ENCODE peak calls at places on chromosomes 2 and 18, in nine cellular contexts. One of them, this sample, is unnamed.
A peak's percentile ranks its signal among the peaks of the same experiment; 100 is the strongest.

GRCh38 chr2:15640291-15640711 is 48.6 kb downstream of the DDX1 start:
- DNase-seq in stimulated activated naive CD4-positive, alpha-beta T cell: no peak
- DNase-seq in A172: peak; percentile 48
- DNase-seq in activated naive CD4-positive, alpha-beta T cell: no peak
- DNase-seq in foreskin fibroblast: peak; percentile 72
- DNase-seq in BE2C: no peak
- DNase-seq in HCT116: no peak
- DNase-seq in Calu3: no peak
- DNase-seq in midbrain: no peak
- DNase-seq in this sample: no peak

GRCh38 chr18:76412010-76412817 is 82.8 kb downstream of the ZNF516 start:
- DNase-seq in HCT116: no peak
- DNase-seq in Calu3: no peak
- DNase-seq in activated naive CD4-positive, alpha-beta T cell: no peak
- DNase-seq in A172: no peak
- DNase-seq in midbrain: no peak
- DNase-seq in stimulated activated naive CD4-positive, alpha-beta T cell: no peak
- DNase-seq in foreskin fibroblast: peak; percentile 43
- DNase-seq in BE2C: no peak
- DNase-seq in this sample: no peak

GRCh38 chr2:74704216-74704615 is 50.2 kb downstream of the SEMA4F start:
- DNase-seq in HCT116: no peak
- DNase-seq in midbrain: no peak
- DNase-seq in BE2C: no peak
- DNase-seq in Calu3: no peak
- DNase-seq in A172: no peak
- DNase-seq in activated naive CD4-positive, alpha-beta T cell: no peak
- DNase-seq in foreskin fibroblast: no peak
- DNase-seq in stimulated activated naive CD4-positive, alpha-beta T cell: no peak
- DNase-seq in this sample: no peak

GRCh38 chr18:35511428-35511827 is 13.7 kb upstream of the INO80C start:
- DNase-seq in Calu3: no peak
- DNase-seq in A172: no peak
- DNase-seq in midbrain: no peak
- DNase-seq in stimulated activated naive CD4-positive, alpha-beta T cell: no peak
- DNase-seq in HCT116: no peak
- DNase-seq in activated naive CD4-positive, alpha-beta T cell: no peak
- DNase-seq in BE2C: no peak
- DNase-seq in foreskin fibroblast: no peak
- DNase-seq in this sample: no peak

GRCh38 chr2:174332607-174333001 is 2.1 kb upstream of the SP9 start:
- DNase-seq in activated naive CD4-positive, alpha-beta T cell: no peak
- DNase-seq in stimulated activated naive CD4-positive, alpha-beta T cell: peak; percentile 17
- DNase-seq in BE2C: no peak
- DNase-seq in midbrain: no peak
- DNase-seq in foreskin fibroblast: no peak
- DNase-seq in HCT116: no peak
- DNase-seq in Calu3: no peak
- DNase-seq in A172: no peak
- DNase-seq in this sample: no peak

GRCh38 chr2:141534671-141535359 is 596.0 kb downstream of the LRP1B start:
- DNase-seq in activated naive CD4-positive, alpha-beta T cell: no peak
- DNase-seq in BE2C: no peak
- DNase-seq in stimulated activated naive CD4-positive, alpha-beta T cell: no peak
- DNase-seq in Calu3: no peak
- DNase-seq in midbrain: peak; percentile 57
- DNase-seq in foreskin fibroblast: no peak
- DNase-seq in HCT116: no peak
- DNase-seq in A172: no peak
- DNase-seq in this sample: no peak

GRCh38 chr2:173151671-173152398 is 76.2 kb downstream of the MAP3K20 start:
- DNase-seq in A172: peak; percentile 83
- DNase-seq in foreskin fibroblast: peak; percentile 78
- DNase-seq in HCT116: peak; percentile 46
- DNase-seq in stimulated activated naive CD4-positive, alpha-beta T cell: no peak
- DNase-seq in midbrain: no peak
- DNase-seq in Calu3: no peak
- DNase-seq in activated naive CD4-positive, alpha-beta T cell: no peak
- DNase-seq in BE2C: no peak
- DNase-seq in this sample: no peak

GRCh38 chr2:40210968-40211353 is 240.9 kb downstream of the SLC8A1 start:
- DNase-seq in midbrain: no peak
- DNase-seq in activated naive CD4-positive, alpha-beta T cell: no peak
- DNase-seq in BE2C: no peak
- DNase-seq in HCT116: no peak
- DNase-seq in stimulated activated naive CD4-positive, alpha-beta T cell: no peak
- DNase-seq in A172: no peak
- DNase-seq in Calu3: no peak
- DNase-seq in foreskin fibroblast: no peak
- DNase-seq in this sample: no peak

GRCh38 chr2:144905956-144906355 is 386.0 kb upstream of the ZEB2 start:
- DNase-seq in midbrain: no peak
- DNase-seq in activated naive CD4-positive, alpha-beta T cell: no peak
- DNase-seq in foreskin fibroblast: no peak
- DNase-seq in stimulated activated naive CD4-positive, alpha-beta T cell: no peak
- DNase-seq in A172: no peak
- DNase-seq in Calu3: no peak
- DNase-seq in BE2C: no peak
- DNase-seq in HCT116: no peak
- DNase-seq in this sample: no peak

GRCh38 chr18:21538230-21538629 is 62.3 kb downstream of the ESCO1 start:
- DNase-seq in BE2C: no peak
- DNase-seq in Calu3: no peak
- DNase-seq in foreskin fibroblast: no peak
- DNase-seq in HCT116: no peak
- DNase-seq in activated naive CD4-positive, alpha-beta T cell: no peak
- DNase-seq in A172: no peak
- DNase-seq in stimulated activated naive CD4-positive, alpha-beta T cell: no peak
- DNase-seq in midbrain: no peak
- DNase-seq in this sample: no peak

GRCh38 chr2:96760986-96761832 is 507 bp downstream of the CNNM4 start:
- DNase-seq in A172: no peak
- DNase-seq in stimulated activated naive CD4-positive, alpha-beta T cell: peak; percentile 49
- DNase-seq in BE2C: no peak
- DNase-seq in foreskin fibroblast: no peak
- DNase-seq in activated naive CD4-positive, alpha-beta T cell: peak; percentile 60
- DNase-seq in HCT116: no peak
- DNase-seq in midbrain: no peak
- DNase-seq in Calu3: peak; percentile 46
- DNase-seq in this sample: no peak

GRCh38 chr18:45976581-45977373 is 9.6 kb upstream of the EPG5 start:
- DNase-seq in activated naive CD4-positive, alpha-beta T cell: no peak
- DNase-seq in A172: no peak
- DNase-seq in Calu3: no peak
- DNase-seq in BE2C: no peak
- DNase-seq in stimulated activated naive CD4-positive, alpha-beta T cell: no peak
- DNase-seq in foreskin fibroblast: peak; percentile 36
- DNase-seq in midbrain: no peak
- DNase-seq in HCT116: no peak
- DNase-seq in this sample: no peak

GRCh38 chr2:151805961-151806360 is 22.3 kb downstream of the ARL5A start:
- DNase-seq in HCT116: no peak
- DNase-seq in foreskin fibroblast: no peak
- DNase-seq in BE2C: no peak
- DNase-seq in activated naive CD4-positive, alpha-beta T cell: no peak
- DNase-seq in A172: no peak
- DNase-seq in Calu3: no peak
- DNase-seq in stimulated activated naive CD4-positive, alpha-beta T cell: no peak
- DNase-seq in midbrain: no peak
- DNase-seq in this sample: no peak

GRCh38 chr2:172836386-172837200 is 100.9 kb downstream of the RAPGEF4 start:
- DNase-seq in activated naive CD4-positive, alpha-beta T cell: no peak
- DNase-seq in HCT116: peak; percentile 56
- DNase-seq in A172: peak; percentile 90
- DNase-seq in midbrain: no peak
- DNase-seq in BE2C: no peak
- DNase-seq in foreskin fibroblast: peak; percentile 56
- DNase-seq in Calu3: peak; percentile 55
- DNase-seq in stimulated activated naive CD4-positive, alpha-beta T cell: no peak
- DNase-seq in this sample: no peak

GRCh38 chr18:33804258-33804657 is 226.2 kb downstream of the ASXL3 start:
- DNase-seq in activated naive CD4-positive, alpha-beta T cell: no peak
- DNase-seq in A172: no peak
- DNase-seq in midbrain: no peak
- DNase-seq in stimulated activated naive CD4-positive, alpha-beta T cell: no peak
- DNase-seq in Calu3: peak; percentile 57
- DNase-seq in BE2C: no peak
- DNase-seq in HCT116: no peak
- DNase-seq in foreskin fibroblast: no peak
- DNase-seq in this sample: no peak

GRCh38 chr2:230958803-230959756 is 34.0 kb upstream of the GPR55 start:
- DNase-seq in midbrain: no peak
- DNase-seq in A172: no peak
- DNase-seq in foreskin fibroblast: no peak
- DNase-seq in HCT116: no peak
- DNase-seq in BE2C: no peak
- DNase-seq in Calu3: no peak
- DNase-seq in stimulated activated naive CD4-positive, alpha-beta T cell: no peak
- DNase-seq in activated naive CD4-positive, alpha-beta T cell: no peak
- DNase-seq in this sample: no peak

GRCh38 chr18:31835528-31836138 is 75.0 kb upstream of the SLC25A52 start:
- DNase-seq in HCT116: no peak
- DNase-seq in activated naive CD4-positive, alpha-beta T cell: no peak
- DNase-seq in BE2C: no peak
- DNase-seq in midbrain: no peak
- DNase-seq in stimulated activated naive CD4-positive, alpha-beta T cell: no peak
- DNase-seq in foreskin fibroblast: no peak
- DNase-seq in A172: no peak
- DNase-seq in Calu3: no peak
- DNase-seq in this sample: no peak

GRCh38 chr18:32771871-32772499 is 838 bp downstream of the KLHL14 start:
- DNase-seq in A172: no peak
- DNase-seq in activated naive CD4-positive, alpha-beta T cell: no peak
- DNase-seq in midbrain: no peak
- DNase-seq in HCT116: no peak
- DNase-seq in foreskin fibroblast: no peak
- DNase-seq in stimulated activated naive CD4-positive, alpha-beta T cell: no peak
- DNase-seq in Calu3: peak; percentile 10
- DNase-seq in BE2C: no peak
- DNase-seq in this sample: no peak

GRCh38 chr18:24068945-24069693 is 54.6 kb downstream of the TTC39C start:
- DNase-seq in midbrain: no peak
- DNase-seq in activated naive CD4-positive, alpha-beta T cell: no peak
- DNase-seq in HCT116: no peak
- DNase-seq in BE2C: no peak
- DNase-seq in foreskin fibroblast: no peak
- DNase-seq in stimulated activated naive CD4-positive, alpha-beta T cell: no peak
- DNase-seq in A172: no peak
- DNase-seq in Calu3: no peak
- DNase-seq in this sample: no peak

GRCh38 chr2:2765176-2765800 is 434.2 kb upstream of the MYT1L start:
- DNase-seq in HCT116: no peak
- DNase-seq in foreskin fibroblast: no peak
- DNase-seq in activated naive CD4-positive, alpha-beta T cell: no peak
- DNase-seq in A172: no peak
- DNase-seq in Calu3: no peak
- DNase-seq in BE2C: no peak
- DNase-seq in midbrain: no peak
- DNase-seq in stimulated activated naive CD4-positive, alpha-beta T cell: no peak
- DNase-seq in this sample: no peak

GRCh38 chr2:102186676-102187190 is at the start of gene IL1RL2:
- DNase-seq in midbrain: no peak
- DNase-seq in HCT116: no peak
- DNase-seq in activated naive CD4-positive, alpha-beta T cell: no peak
- DNase-seq in Calu3: peak; percentile 17
- DNase-seq in foreskin fibroblast: no peak
- DNase-seq in stimulated activated naive CD4-positive, alpha-beta T cell: no peak
- DNase-seq in BE2C: no peak
- DNase-seq in A172: no peak
- DNase-seq in this sample: no peak

GRCh38 chr2:8563814-8564474 is 117.9 kb upstream of the ID2 start:
- DNase-seq in A172: no peak
- DNase-seq in HCT116: no peak
- DNase-seq in foreskin fibroblast: no peak
- DNase-seq in stimulated activated naive CD4-positive, alpha-beta T cell: no peak
- DNase-seq in activated naive CD4-positive, alpha-beta T cell: no peak
- DNase-seq in BE2C: no peak
- DNase-seq in midbrain: no peak
- DNase-seq in Calu3: no peak
- DNase-seq in this sample: peak; percentile 14

GRCh38 chr2:75519843-75520242 is 40.9 kb downstream of the EVA1A start:
- DNase-seq in HCT116: no peak
- DNase-seq in BE2C: no peak
- DNase-seq in activated naive CD4-positive, alpha-beta T cell: no peak
- DNase-seq in A172: no peak
- DNase-seq in midbrain: no peak
- DNase-seq in Calu3: no peak
- DNase-seq in foreskin fibroblast: no peak
- DNase-seq in stimulated activated naive CD4-positive, alpha-beta T cell: no peak
- DNase-seq in this sample: no peak

GRCh38 chr2:27596627-27597026 is 13.8 kb downstream of the ZNF512 start:
- DNase-seq in HCT116: no peak
- DNase-seq in A172: no peak
- DNase-seq in midbrain: no peak
- DNase-seq in stimulated activated naive CD4-positive, alpha-beta T cell: no peak
- DNase-seq in BE2C: no peak
- DNase-seq in Calu3: no peak
- DNase-seq in foreskin fibroblast: no peak
- DNase-seq in activated naive CD4-positive, alpha-beta T cell: no peak
- DNase-seq in this sample: no peak

GRCh38 chr2:173296235-173296634 is 58.4 kb upstream of the CDCA7 start:
- DNase-seq in activated naive CD4-positive, alpha-beta T cell: no peak
- DNase-seq in Calu3: no peak
- DNase-seq in foreskin fibroblast: no peak
- DNase-seq in BE2C: no peak
- DNase-seq in HCT116: no peak
- DNase-seq in stimulated activated naive CD4-positive, alpha-beta T cell: no peak
- DNase-seq in midbrain: no peak
- DNase-seq in A172: no peak
- DNase-seq in this sample: no peak

GRCh38 chr18:55323051-55323994 is 264.7 kb downstream of the TCF4 start:
- DNase-seq in activated naive CD4-positive, alpha-beta T cell: no peak
- DNase-seq in HCT116: no peak
- DNase-seq in foreskin fibroblast: peak; percentile 45
- DNase-seq in Calu3: no peak
- DNase-seq in BE2C: no peak
- DNase-seq in stimulated activated naive CD4-positive, alpha-beta T cell: no peak
- DNase-seq in midbrain: no peak
- DNase-seq in A172: peak; percentile 15
- DNase-seq in this sample: no peak

GRCh38 chr2:99700482-99701398 is 210.9 kb upstream of the REV1 start:
- DNase-seq in midbrain: no peak
- DNase-seq in activated naive CD4-positive, alpha-beta T cell: no peak
- DNase-seq in BE2C: no peak
- DNase-seq in Calu3: no peak
- DNase-seq in A172: no peak
- DNase-seq in foreskin fibroblast: no peak
- DNase-seq in HCT116: no peak
- DNase-seq in stimulated activated naive CD4-positive, alpha-beta T cell: no peak
- DNase-seq in this sample: no peak

GRCh38 chr2:31945572-31945935 is 65.3 kb downstream of the MEMO1 start:
- DNase-seq in activated naive CD4-positive, alpha-beta T cell: no peak
- DNase-seq in Calu3: no peak
- DNase-seq in HCT116: no peak
- DNase-seq in foreskin fibroblast: no peak
- DNase-seq in BE2C: no peak
- DNase-seq in midbrain: no peak
- DNase-seq in stimulated activated naive CD4-positive, alpha-beta T cell: no peak
- DNase-seq in A172: no peak
- DNase-seq in this sample: no peak

GRCh38 chr2:222353998-222354397 is 55.2 kb upstream of the PAX3 start:
- DNase-seq in stimulated activated naive CD4-positive, alpha-beta T cell: no peak
- DNase-seq in foreskin fibroblast: no peak
- DNase-seq in BE2C: peak; percentile 51
- DNase-seq in activated naive CD4-positive, alpha-beta T cell: no peak
- DNase-seq in HCT116: no peak
- DNase-seq in midbrain: no peak
- DNase-seq in A172: no peak
- DNase-seq in Calu3: peak; percentile 43
- DNase-seq in this sample: no peak

GRCh38 chr2:199042660-199043379 is 414.9 kb downstream of the SATB2 start:
- DNase-seq in foreskin fibroblast: no peak
- DNase-seq in stimulated activated naive CD4-positive, alpha-beta T cell: no peak
- DNase-seq in midbrain: no peak
- DNase-seq in HCT116: no peak
- DNase-seq in activated naive CD4-positive, alpha-beta T cell: no peak
- DNase-seq in A172: no peak
- DNase-seq in BE2C: no peak
- DNase-seq in Calu3: no peak
- DNase-seq in this sample: no peak

GRCh38 chr2:44602446-44602845 is 240.7 kb downstream of the CAMKMT start:
- DNase-seq in midbrain: no peak
- DNase-seq in foreskin fibroblast: no peak
- DNase-seq in BE2C: no peak
- DNase-seq in HCT116: no peak
- DNase-seq in stimulated activated naive CD4-positive, alpha-beta T cell: no peak
- DNase-seq in A172: no peak
- DNase-seq in Calu3: no peak
- DNase-seq in activated naive CD4-positive, alpha-beta T cell: no peak
- DNase-seq in this sample: no peak

This sample was measured in omental fat pad.